ENCODE peak calls at places on chromosomes 1 and 21, in four cellular contexts. E is activated gamma-delta T cell treated with Interleukin-2 at 50 U/mL for 16 hours, U is DMS 273 treated with DMSO at 0.1 percent for 48 hours, Q is neural progenitor cell. W is an unnamed sample.

GRCh38 chr1:207917086-207917485 is 6.2 kb upstream of the CD34 start:
- DNase-seq in E (no peak), U (no peak), Q (no peak), W (no peak)

GRCh38 chr1:197692965-197693364 is 82.3 kb downstream of the DENND1B start:
- DNase-seq in E (no peak), Q (no peak), U (no peak), W (no peak)

GRCh38 chr1:7223334-7224080 is 438.3 kb downstream of the CAMTA1 start:
- DNase-seq in U (no peak), Q (no peak), E (no peak), W (no peak)

GRCh38 chr1:205226868-205227583 is 720 bp upstream of the TMCC2 start:
- DNase-seq in Q (no peak), U (no peak), E (no peak), W (no peak)

GRCh38 chr1:15027515-15027948 is 126.0 kb upstream of the TMEM51 start:
- DNase-seq in U (no peak), E (peak), Q (peak), W (peak)

GRCh38 chr1:234532511-234532922 is 53.5 kb upstream of the TARBP1 start:
- DNase-seq in Q (no peak), E (no peak), U (no peak), W (no peak)

GRCh38 chr1:99496067-99496466 is 149.8 kb upstream of the PALMD start:
- DNase-seq in U (no peak), Q (no peak), E (no peak), W (no peak)

GRCh38 chr1:25484096-25484495 is 53.4 kb downstream of the MACO1 start:
- DNase-seq in U (no peak), E (no peak), Q (no peak), W (no peak)

GRCh38 chr1:163875214-163875926 is 553.6 kb downstream of the NUF2 start:
- DNase-seq in Q (peak), E (no peak), U (no peak), W (no peak)

GRCh38 chr1:87765686-87766085 is 437.0 kb downstream of the LMO4 start:
- DNase-seq in U (no peak), E (no peak), Q (no peak), W (no peak)

GRCh38 chr1:235648407-235648907 is 1.1 kb downstream of the GNG4 start:
- DNase-seq in Q (peak), U (peak), E (no peak), W (no peak)

GRCh38 chr1:84506729-84507453 is 510 bp upstream of the GNG5 start:
- DNase-seq in U (no peak), E (no peak), Q (no peak), W (no peak)

GRCh38 chr1:214823311-214824117 is 220.5 kb downstream of the CENPF start:
- DNase-seq in E (no peak), Q (no peak), U (no peak), W (no peak)

GRCh38 chr1:33654267-33654832 is 181.9 kb downstream of the ZSCAN20 start:
- DNase-seq in E (no peak), U (no peak), Q (peak), W (no peak)

GRCh38 chr1:202154766-202155477 is 5.5 kb downstream of the PTPN7 start:
- DNase-seq in E (peak), U (peak), Q (peak), W (no peak)

GRCh38 chr1:180167721-180168467 is 13.2 kb downstream of the QSOX1 start:
- DNase-seq in Q (peak), U (no peak), E (no peak), W (no peak)

GRCh38 chr1:103931891-103932290 is 182.2 kb downstream of the AMY1C start:
- DNase-seq in U (no peak), Q (no peak), E (no peak), W (no peak)

GRCh38 chr21:45318556-45319341 is 31.1 kb upstream of the POFUT2 start:
- DNase-seq in U (no peak), E (no peak), Q (no peak), W (no peak)

GRCh38 chr1:223364685-223365382 is 858 bp upstream of the SUSD4 start:
- DNase-seq in U (no peak), E (no peak), Q (peak), W (peak)

GRCh38 chr1:96721053-96721381 is 567 bp upstream of the PTBP2 start:
- DNase-seq in E (no peak), Q (no peak), U (no peak), W (no peak)

GRCh38 chr1:226814751-226815496 is 55.5 kb upstream of the PSEN2 start:
- DNase-seq in E (no peak), U (no peak), Q (no peak), W (no peak)

GRCh38 chr1:232212248-232212647 is 417.7 kb downstream of the SIPA1L2 start:
- DNase-seq in U (no peak), Q (peak), E (no peak), W (no peak)

GRCh38 chr21:31366825-31367224 is 22.8 kb upstream of the TIAM1 start:
- DNase-seq in Q (no peak), E (no peak), U (no peak), W (no peak)

GRCh38 chr1:45340816-45341215 is 576 bp upstream of the MUTYH start:
- DNase-seq in U (no peak), E (no peak), Q (no peak), W (no peak)

GRCh38 chr1:209674957-209675566 is at the start of gene G0S2:
- DNase-seq in U (no peak), Q (peak), E (no peak), W (no peak)

GRCh38 chr1:191641420-191642215 is 516.6 kb upstream of the RGS18 start:
- DNase-seq in U (no peak), E (no peak), Q (no peak), W (no peak)

GRCh38 chr1:8560611-8561544 is 243.0 kb downstream of the SLC45A1 start:
- DNase-seq in Q (peak), U (no peak), E (peak), W (peak)

GRCh38 chr1:207055386-207056001 is 2.4 kb downstream of the PFKFB2 start:
- DNase-seq in U (no peak), Q (no peak), E (no peak), W (no peak)

GRCh38 chr1:244836135-244836521 is 670 bp downstream of the COX20 start:
- DNase-seq in E (no peak), U (peak), Q (peak), W (no peak)

GRCh38 chr1:67158401-67158800 is 7.9 kb upstream of the IL23R start:
- DNase-seq in E (no peak), Q (no peak), U (no peak), W (no peak)

GRCh38 chr1:180266275-180267210 is 36.5 kb downstream of the LHX4 start:
- DNase-seq in Q (no peak), U (no peak), E (no peak), W (no peak)

GRCh38 chr21:14734191-14734590 is 188.1 kb upstream of the SAMSN1 start:
- DNase-seq in Q (no peak), U (no peak), E (no peak), W (no peak)

GRCh38 chr1:21232044-21232443 is 55.3 kb upstream of the EIF4G3 start:
- DNase-seq in Q (peak), U (peak), E (peak), W (peak)

GRCh38 chr21:17829472-17829871 is 10.3 kb upstream of the C21orf91 start:
- DNase-seq in U (no peak), E (no peak), Q (no peak), W (no peak)

W was measured in immature natural killer cell.